ENCODE peak calls at places on chromosome 13, in four cellular contexts. T, J, D and Z are unnamed samples.
A peak's percentile ranks its signal among the peaks of the same experiment; 100 is the strongest.

GRCh38 chr13:69458013-69458412 is 649.6 kb upstream of the ATXN8OS start:
- DNase-seq in J (no peak), T (no peak), D (no peak), Z (no peak)

GRCh38 chr13:21986602-21987001 is 315.7 kb downstream of the FGF9 start:
- DNase-seq in J (no peak), T (no peak), D (peak; percentile 44), Z (no peak)

GRCh38 chr13:110912651-110913051 is 2.2 kb downstream of the ANKRD10 start:
- DNase-seq in J (no peak), D (peak; percentile 29), T (no peak), Z (no peak)

GRCh38 chr13:44474122-44474910 is 100.7 kb downstream of the SERP2 start:
- DNase-seq in T (no peak), D (no peak), J (no peak), Z (no peak)

GRCh38 chr13:44719857-44720671 is 143.9 kb upstream of the TSC22D1 start:
- DNase-seq in T (peak; percentile 25), D (no peak), J (no peak), Z (no peak)

GRCh38 chr13:94272038-94272437 is 207.4 kb downstream of the DCT start:
- DNase-seq in D (no peak), T (no peak), J (no peak), Z (no peak)

GRCh38 chr13:24854311-24854710 is 90.3 kb downstream of the RNF17 start:
- DNase-seq in D (no peak), J (no peak), T (no peak), Z (no peak)

GRCh38 chr13:53637971-53638547 is 609.4 kb downstream of the OLFM4 start:
- DNase-seq in J (no peak), D (no peak), T (no peak), Z (no peak)

GRCh38 chr13:97631158-97631557 is 197.2 kb downstream of the RAP2A start:
- DNase-seq in T (no peak), J (no peak), D (no peak), Z (no peak)

GRCh38 chr13:113820813-113821651 is 42.8 kb downstream of the GAS6 start:
- DNase-seq in T (peak; percentile 96), J (peak; percentile 19), D (peak; percentile 30), Z (no peak)

GRCh38 chr13:92682832-92683517 is 543.6 kb upstream of the GPC6 start:
- DNase-seq in T (no peak), D (no peak), J (no peak), Z (no peak)

GRCh38 chr13:32639502-32640105 is 53.4 kb downstream of the PDS5B start:
- DNase-seq in D (peak; percentile 73), J (peak; percentile 49), T (peak; percentile 32), Z (no peak)

GRCh38 chr13:72062566-72062965 is 195.6 kb upstream of the DACH1 start:
- DNase-seq in D (no peak), T (no peak), J (no peak), Z (no peak)

GRCh38 chr13:100848304-100848703 is 173.7 kb upstream of the TMTC4 start:
- DNase-seq in T (no peak), D (no peak), J (no peak), Z (no peak)
- TF ChIP-seq CTCF in T (no peak), D (no peak), J (no peak), Z (no peak)

DNA sequence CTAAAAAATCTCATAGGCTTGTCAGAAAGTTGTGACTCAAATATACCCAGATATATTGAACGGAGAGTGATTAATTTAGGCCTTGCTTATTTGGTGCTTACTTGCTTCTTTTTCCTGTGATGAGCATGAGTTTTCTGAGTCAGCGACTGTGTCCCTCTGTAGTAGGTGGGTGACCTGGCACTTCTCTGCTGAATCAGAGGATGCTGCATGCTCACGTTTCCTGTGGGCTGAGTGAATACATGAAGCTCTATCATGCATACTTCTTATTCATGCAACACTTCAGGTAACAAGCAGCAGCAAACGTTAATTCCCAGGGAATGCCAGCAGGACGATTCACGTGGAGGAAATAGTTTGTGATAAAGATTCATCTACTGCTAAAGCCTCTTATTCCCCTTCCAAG is 245.1 kb downstream of the KLF5 start:
- DNase-seq in D (no peak), J (no peak), T (no peak), Z (no peak)
- TF ChIP-seq CTCF in D (no peak), J (no peak), T (no peak), Z (no peak)

GRCh38 chr13:35817642-35818576 is 313.3 kb downstream of the DCLK1 start:
- DNase-seq in J (no peak), T (no peak), D (no peak), Z (no peak)
- TF ChIP-seq CTCF in J (no peak), T (no peak), D (no peak), Z (no peak)

GRCh38 chr13:109904218-109904617 is 117.8 kb upstream of the IRS2 start:
- DNase-seq in D (no peak), J (no peak), T (no peak), Z (no peak)
- TF ChIP-seq CTCF in D (no peak), J (no peak), T (no peak), Z (no peak)